ENCODE peak calls at places on chromosomes 5 and 9, in five cellular contexts. K is COR-L47, V is choroid plexus epithelial cell, B is ecto neural progenitor cell, Z is ACHN. F is an unnamed sample.

GRCh38 chr9:137756045-137756744 is 121.4 kb upstream of the CACNA1B start:
- DNase-seq in K (no peak), V (peak), B (no peak), Z (no peak), F (no peak)

GRCh38 chr5:24005384-24005783 is 498.0 kb downstream of the PRDM9 start:
- DNase-seq in K (no peak), V (no peak), B (no peak), Z (no peak), F (no peak)

GRCh38 chr9:84823426-84824271 is 154.1 kb downstream of the NTRK2 start:
- DNase-seq in K (no peak), V (no peak), B (no peak), Z (no peak), F (no peak)

GRCh38 chr5:119377066-119377465 is 21.2 kb downstream of the TNFAIP8 start:
- DNase-seq in K (no peak), V (no peak), B (no peak), Z (no peak), F (no peak)

GRCh38 chr9:130060296-130060695 is 6.6 kb downstream of the GPR107 start:
- DNase-seq in K (no peak), V (no peak), B (no peak), Z (no peak), F (no peak)

GRCh38 chr5:91311697-91312501 is 71.2 kb downstream of the ARRDC3 start:
- DNase-seq in K (peak), V (peak), B (no peak), Z (peak), F (peak)

GRCh38 chr5:82421119-82421518 is 143.0 kb upstream of the RPS23 start:
- DNase-seq in K (no peak), V (peak), B (no peak), Z (peak), F (no peak)

GRCh38 chr5:148000036-148000435 is 63.7 kb upstream of the SPINK5 start:
- DNase-seq in K (no peak), V (no peak), B (no peak), Z (no peak), F (no peak)

GRCh38 chr9:37464426-37465248 is 613 bp downstream of the ZBTB5 start:
- DNase-seq in K (peak), V (peak), B (no peak), Z (peak), F (peak)

GRCh38 chr9:137295313-137296213 is 6.5 kb downstream of the NRARP start:
- DNase-seq in K (no peak), V (peak), B (peak), Z (peak), F (no peak)

GRCh38 chr9:118583414-118583813 is 785.8 kb downstream of the BRINP1 start:
- DNase-seq in K (no peak), V (no peak), B (no peak), Z (no peak), F (no peak)

GRCh38 chr5:93006915-93007314 is 574.1 kb downstream of the NR2F1-AS1 start:
- DNase-seq in K (no peak), V (no peak), B (no peak), Z (no peak), F (no peak)

GRCh38 chr9:21801683-21802417 is 586 bp upstream of the MTAP start:
- DNase-seq in K (peak), V (peak), B (peak), Z (no peak), F (peak)

GRCh38 chr5:78624992-78625391 is 23.6 kb downstream of the LHFPL2 start:
- DNase-seq in K (no peak), V (no peak), B (no peak), Z (no peak), F (no peak)

GRCh38 chr9:136865768-136866103 is 372 bp downstream of the EDF1 start:
- DNase-seq in K (no peak), V (no peak), B (no peak), Z (no peak), F (no peak)

GRCh38 chr9:76996700-76997099 is 22.8 kb upstream of the FOXB2 start:
- DNase-seq in K (peak), V (peak), B (peak), Z (peak), F (no peak)

GRCh38 chr5:160787247-160787646 is 64.8 kb downstream of the ATP10B start:
- DNase-seq in K (peak), V (no peak), B (no peak), Z (peak), F (no peak)

GRCh38 chr5:113123563-113123962 is 147.0 kb downstream of the DCP2 start:
- DNase-seq in K (no peak), V (peak), B (no peak), Z (peak), F (no peak)

GRCh38 chr9:68747043-68747533 is 42.0 kb downstream of the PIP5K1B start:
- DNase-seq in K (no peak), V (no peak), B (no peak), Z (no peak), F (no peak)

GRCh38 chr5:141747152-141747640 is 65.2 kb upstream of the ARAP3 start:
- DNase-seq in K (peak), V (peak), B (peak), Z (peak), F (peak)

GRCh38 chr5:56479701-56480304 is 246.7 kb upstream of the ANKRD55 start:
- DNase-seq in K (no peak), V (no peak), B (no peak), Z (no peak), F (no peak)

GRCh38 chr5:78984020-78984610 is 995 bp downstream of the ARSB start:
- DNase-seq in K (no peak), V (peak), B (no peak), Z (peak), F (peak)

GRCh38 chr9:89483592-89484474 is 14.1 kb downstream of the SEMA4D start:
- DNase-seq in K (no peak), V (no peak), B (no peak), Z (no peak), F (no peak)

GRCh38 chr9:105168935-105169334 is 75.5 kb upstream of the SLC44A1 start:
- DNase-seq in K (no peak), V (peak), B (no peak), Z (no peak), F (no peak)

GRCh38 chr9:121819511-121820231 is 168.2 kb downstream of the DAB2IP start:
- DNase-seq in K (no peak), V (peak), B (peak), Z (no peak), F (peak)

GRCh38 chr5:124642148-124642547 is 104.3 kb downstream of the ZNF608 start:
- DNase-seq in K (no peak), V (no peak), B (no peak), Z (no peak), F (no peak)

GRCh38 chr5:147522435-147522834 is 12.6 kb upstream of the DPYSL3 start:
- DNase-seq in K (peak), V (no peak), B (no peak), Z (no peak), F (no peak)

GRCh38 chr5:160310910-160311295 is 1.5 kb downstream of the CCNJL start:
- DNase-seq in K (no peak), V (no peak), B (no peak), Z (no peak), F (no peak)

GRCh38 chr5:83059341-83059740 is 17.9 kb downstream of the TMEM167A start:
- DNase-seq in K (no peak), V (no peak), B (no peak), Z (no peak), F (no peak)

GRCh38 chr5:79835220-79835714 is 145.6 kb downstream of the CMYA5 start:
- DNase-seq in K (no peak), V (no peak), B (no peak), Z (no peak), F (no peak)

GRCh38 chr9:78860806-78861475 is 564.0 kb downstream of the PSAT1 start:
- DNase-seq in K (no peak), V (peak), B (no peak), Z (no peak), F (no peak)

GRCh38 chr9:134208310-134208841 is 44.0 kb upstream of the RNU6ATAC start:
- DNase-seq in K (no peak), V (peak), B (no peak), Z (no peak), F (no peak)

GRCh38 chr5:140785905-140786686 is at the start of gene PCDHA1:
- DNase-seq in K (no peak), V (no peak), B (no peak), Z (no peak), F (no peak)